ENCODE peak calls at places on chromosomes 6 and 20, in seven cellular contexts. H is fibroblast of pulmonary artery, F is uterus, X is fibroblast of lung, G is tibial nerve, C is foreskin fibroblast, D is GM06990. Y is an unnamed sample.
A peak's percentile ranks its signal among the peaks of the same experiment; 100 is the strongest.

GRCh38 chr6:16318538-16318937 is 80.2 kb downstream of the GMPR start:
- DNase-seq in H (peak; percentile 48), G (no peak), F (peak; percentile 34), D (no peak), C (peak; percentile 82), X (peak; percentile 94), Y (no peak)

GRCh38 chr20:48897298-48898044 is 24.0 kb upstream of the ARFGEF2 start:
- DNase-seq in D (no peak), F (no peak), G (no peak), X (peak; percentile 95), C (peak; percentile 66), H (peak; percentile 82), Y (no peak)

GRCh38 chr6:11013671-11014070 is 30.4 kb downstream of the ELOVL2 start:
- DNase-seq in F (no peak), X (no peak), D (no peak), C (no peak), G (no peak), H (no peak), Y (no peak)

GRCh38 chr6:144362042-144363018 is 77.2 kb downstream of the UTRN start:
- DNase-seq in F (peak; percentile 51), H (peak; percentile 44), G (no peak), D (no peak), X (peak; percentile 34), C (no peak), Y (peak; percentile 36)

GRCh38 chr6:113881473-113881980 is 24.4 kb downstream of the MARCKS start:
- DNase-seq in H (no peak), F (no peak), C (no peak), X (no peak), D (no peak), G (no peak), Y (no peak)

GRCh38 chr20:25991051-25991755 is 294.6 kb upstream of the ZNF337 start:
- DNase-seq in C (no peak), G (no peak), X (no peak), H (no peak), F (no peak), D (no peak), Y (no peak)

GRCh38 chr6:106927531-106928398 is 46.8 kb downstream of the CD24 start:
- DNase-seq in C (peak; percentile 15), D (no peak), X (peak; percentile 34), F (no peak), H (peak; percentile 52), G (no peak), Y (peak; percentile 16)

GRCh38 chr6:126308367-126308766 is 31.5 kb upstream of the CENPW start:
- DNase-seq in H (no peak), D (no peak), F (no peak), X (no peak), C (no peak), G (no peak), Y (no peak)

GRCh38 chr6:131225127-131225526 is 89.9 kb downstream of the AKAP7 start:
- DNase-seq in X (no peak), C (no peak), F (no peak), G (no peak), H (no peak), D (no peak), Y (no peak)

GRCh38 chr6:169933839-169934698 is 182.6 kb downstream of the ERMARD start:
- DNase-seq in G (peak; percentile 14), F (peak; percentile 73), H (peak; percentile 26), D (no peak), C (peak; percentile 7), X (no peak), Y (peak; percentile 60)

GRCh38 chr6:38080349-38080748 is 260.8 kb downstream of the ZFAND3 start:
- DNase-seq in C (peak; percentile 13), G (no peak), X (peak; percentile 43), D (no peak), H (no peak), F (no peak), Y (no peak)

GRCh38 chr6:151313060-151313459 is 73.3 kb downstream of the AKAP12 start:
- DNase-seq in D (no peak), G (no peak), X (no peak), F (no peak), H (peak; percentile 71), C (no peak), Y (no peak)

GRCh38 chr6:143579703-143580102 is 68.2 kb upstream of the FUCA2 start:
- DNase-seq in F (peak; percentile 36), C (peak; percentile 81), H (peak; percentile 97), X (peak; percentile 95), G (no peak), D (no peak), Y (peak; percentile 32)

GRCh38 chr6:80733645-80734044 is 627.2 kb downstream of the BCKDHB start:
- DNase-seq in X (peak; percentile 39), C (no peak), F (no peak), G (no peak), H (no peak), D (no peak), Y (no peak)

GRCh38 chr6:31332637-31333602 is 24.1 kb downstream of the HLA-B start:
- DNase-seq in G (no peak), D (peak; percentile 36), X (peak; percentile 10), C (no peak), F (no peak), H (no peak), Y (no peak)

GRCh38 chr6:130743175-130743574 is 84.0 kb upstream of the SMLR1 start:
- DNase-seq in X (no peak), G (no peak), D (no peak), C (no peak), F (no peak), H (no peak), Y (no peak)

GRCh38 chr6:116400376-116400775 is 29.6 kb downstream of the DSE start:
- DNase-seq in F (no peak), H (peak; percentile 56), C (no peak), X (peak; percentile 59), D (no peak), G (no peak), Y (no peak)

GRCh38 chr6:124073021-124073420 is 269.4 kb downstream of the NKAIN2 start:
- DNase-seq in C (no peak), G (no peak), X (peak; percentile 34), D (no peak), F (no peak), H (peak; percentile 10), Y (no peak)

GRCh38 chr6:16167219-16167618 is 38.3 kb downstream of the MYLIP start:
- DNase-seq in C (no peak), D (no peak), G (no peak), F (no peak), H (no peak), X (no peak), Y (no peak)

GRCh38 chr6:5334341-5334740 is 73.0 kb downstream of the FARS2 start:
- DNase-seq in H (peak; percentile 3), D (no peak), X (peak; percentile 32), C (peak; percentile 9), F (no peak), G (no peak), Y (no peak)

GRCh38 chr20:59775221-59776055 is 158.0 kb downstream of the SYCP2 start:
- DNase-seq in G (no peak), X (no peak), F (no peak), H (no peak), C (no peak), D (no peak), Y (no peak)

GRCh38 chr20:1341561-1342265 is 12.8 kb upstream of the SDCBP2 start:
- DNase-seq in F (no peak), C (peak; percentile 83), D (no peak), H (peak; percentile 82), X (peak; percentile 71), G (no peak), Y (no peak)

GRCh38 chr6:42569102-42570028 is 5.5 kb downstream of the UBR2 start:
- DNase-seq in D (no peak), X (peak; percentile 97), C (peak; percentile 87), G (no peak), H (peak; percentile 96), F (no peak), Y (no peak)

DNA sequence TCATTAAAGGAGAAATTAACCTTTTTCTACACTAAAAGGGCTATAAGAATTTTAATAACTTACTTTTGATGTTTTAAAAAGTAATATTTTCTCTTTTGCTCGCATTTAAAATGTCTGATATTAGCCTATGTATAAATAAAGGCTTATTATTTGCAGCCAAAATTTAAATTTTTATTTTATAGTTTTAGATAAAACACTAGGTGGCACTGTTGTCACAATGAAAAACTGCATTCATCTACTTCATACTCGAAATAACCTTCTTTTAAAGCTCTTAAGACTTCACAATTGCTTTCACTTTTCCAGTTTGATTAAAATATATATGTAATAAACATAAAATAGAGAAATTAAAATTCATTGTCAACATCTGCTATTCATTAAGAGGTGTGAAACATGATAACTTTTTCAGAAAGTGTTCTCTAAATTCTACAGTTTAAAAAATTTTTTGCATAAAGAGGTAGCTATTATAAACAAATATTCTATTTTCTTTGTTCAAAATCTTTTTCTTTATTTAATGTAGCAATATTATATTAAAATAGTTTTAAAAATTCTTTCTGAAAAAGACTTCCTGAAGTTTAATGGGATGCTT is 78.8 kb upstream of the DEFB112 start:
- DNase-seq in G (no peak), X (peak; percentile 2), C (no peak), D (no peak), H (peak; percentile 40), F (no peak), Y (no peak)
- TF ChIP-seq CTCF in G (peak; percentile 36), X (no peak), C (peak; percentile 13), D (peak; percentile 35), H (peak; percentile 44), F (no peak), Y (peak; percentile 51)

DNA sequence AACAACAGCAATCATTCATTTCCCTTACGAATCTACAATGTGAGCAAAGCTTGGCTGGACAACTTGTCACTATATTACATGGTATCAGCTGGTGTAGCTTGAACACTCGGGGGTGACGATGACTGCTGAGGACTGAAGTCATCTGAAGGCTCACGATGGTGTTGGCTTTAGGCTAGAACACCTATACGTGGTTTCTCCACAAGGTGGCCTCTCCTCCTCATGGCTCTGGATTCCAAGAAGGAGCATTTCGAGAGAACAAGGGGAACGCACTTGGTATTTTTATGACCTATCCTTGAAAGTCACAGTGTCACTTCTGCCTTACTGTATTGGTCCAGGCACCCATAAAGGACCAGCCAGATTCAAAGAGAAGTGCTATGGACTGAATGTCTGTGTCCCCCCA is 37.5 kb upstream of the ADGRF1 start:
- DNase-seq in C (no peak), H (no peak), D (no peak), F (no peak), X (no peak), G (no peak), Y (no peak)
- TF ChIP-seq CTCF in C (no peak), H (peak; percentile 26), D (no peak), F (no peak), X (no peak), G (no peak), Y (no peak)

GRCh38 chr20:46057856-46058655 is 29.0 kb downstream of the SLC12A5 start:
- DNase-seq in D (no peak), F (peak; percentile 24), C (peak; percentile 56), X (peak; percentile 35), H (peak; percentile 50), G (no peak), Y (peak; percentile 51)
- TF ChIP-seq CTCF in D (no peak), F (peak; percentile 1), C (peak; percentile 61), X (peak; percentile 42), H (peak; percentile 47), G (no peak), Y (peak; percentile 44)

DNA sequence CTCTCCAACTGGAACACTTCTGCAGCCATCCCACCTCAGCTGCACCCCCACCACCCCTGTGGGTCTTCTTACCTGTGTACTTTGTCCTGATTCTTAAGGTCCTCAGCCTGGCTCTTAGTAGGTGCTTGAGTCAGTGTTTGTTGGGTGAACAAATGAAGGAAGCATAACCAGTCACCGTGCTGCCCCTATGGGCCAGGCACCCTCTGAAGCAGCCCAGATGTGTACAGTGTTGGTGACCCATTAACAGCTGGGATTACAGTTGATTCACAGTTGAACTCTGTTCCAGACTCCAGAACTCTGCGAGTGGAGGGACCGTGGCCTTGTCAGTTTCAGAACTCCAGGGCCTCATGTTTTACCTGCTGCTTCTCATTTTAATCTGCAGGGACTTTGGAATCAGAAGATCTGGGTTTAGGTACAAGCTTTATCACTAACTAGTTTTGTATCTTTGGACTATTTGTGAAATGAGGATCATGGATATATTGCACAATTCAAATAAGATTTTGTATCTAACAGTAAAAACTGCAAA is 203.8 kb downstream of the TMEM242 start:
- DNase-seq in G (no peak), H (no peak), X (no peak), F (no peak), D (no peak), C (no peak), Y (no peak)
- TF ChIP-seq CTCF in G (no peak), H (no peak), X (no peak), F (no peak), D (no peak), C (no peak), Y (no peak)